ENCODE peak calls at places on chromosomes 16 and 17, in nine cellular contexts. B is head of caudate nucleus; Q is CD8-positive, alpha-beta memory T cell; V is activated T-helper 2 cell treated with anti-CD3 and anti-CD28 coated beads, Interferon-gamma antibody, Interleukin-2, Interleukin-4, amounts not matched to agents 10 μg/mL and 5 μg/mL and 100 μg/mL, durations not matched to agents 14 hours and 24 hours and 36 hours; U is NCI-H510A treated with DMSO at 0.1 percent for 48 hours; O is mucosa of descending colon; E is NCI-H446 treated with DMSO at 0.1 percent for 48 hours; W is activated CD4-positive, alpha-beta T cell treated with anti-CD3 and anti-CD28 coated beads, Interleukin-2, amount 10 ng/mL, durations not matched to agents 7 days and 5 days; N is cerebellar nuclear complex. K is an unnamed sample.

GRCh38 chr17:71460943-71461342 is 659.9 kb upstream of the SOX9 start:
- DNase-seq in B (peak), Q (no peak), V (no peak), U (no peak), O (peak), E (no peak), W (no peak), N (no peak), K (no peak)

GRCh38 chr17:76598004-76598439 is 12.4 kb upstream of the ST6GALNAC2 start:
- DNase-seq in B (peak), Q (no peak), V (no peak), U (peak), O (no peak), E (no peak), W (no peak), N (no peak), K (no peak)

GRCh38 chr16:69315486-69316311 is 4.5 kb downstream of the VPS4A start:
- DNase-seq in B (no peak), Q (no peak), V (no peak), U (no peak), O (no peak), E (no peak), W (no peak), N (no peak), K (no peak)

GRCh38 chr17:63426917-63427308 is 19.2 kb downstream of the CYB561 start:
- DNase-seq in B (no peak), Q (no peak), V (no peak), U (no peak), O (no peak), E (no peak), W (no peak), N (no peak), K (no peak)

GRCh38 chr17:72976971-72977767 is 115.3 kb downstream of the SLC39A11 start:
- DNase-seq in B (no peak), Q (no peak), V (no peak), U (peak), O (peak), E (no peak), W (no peak), N (no peak), K (peak)

GRCh38 chr17:81703747-81704654 is 834 bp downstream of the MRPL12 start:
- DNase-seq in B (no peak), Q (no peak), V (no peak), U (no peak), O (peak), E (no peak), W (peak), N (no peak), K (peak)

GRCh38 chr17:47847341-47848197 is 3.4 kb downstream of the SP6 start:
- DNase-seq in B (no peak), Q (no peak), V (no peak), U (no peak), O (no peak), E (no peak), W (peak), N (no peak), K (peak)

GRCh38 chr17:948284-948852 is 31.2 kb downstream of the NXN start:
- DNase-seq in B (no peak), Q (no peak), V (no peak), U (no peak), O (no peak), E (no peak), W (no peak), N (no peak), K (no peak)

GRCh38 chr16:86876499-86876898 is 298.1 kb downstream of the FOXL1 start:
- DNase-seq in B (no peak), Q (no peak), V (no peak), U (no peak), O (no peak), E (no peak), W (no peak), N (no peak), K (no peak)

GRCh38 chr17:65633988-65634387 is 72.5 kb upstream of the AXIN2 start:
- DNase-seq in B (no peak), Q (no peak), V (no peak), U (peak), O (peak), E (no peak), W (no peak), N (no peak), K (no peak)

GRCh38 chr16:84841787-84842300 is 22.1 kb downstream of the CRISPLD2 start:
- DNase-seq in B (peak), Q (no peak), V (no peak), U (peak), O (peak), E (no peak), W (no peak), N (no peak), K (no peak)

GRCh38 chr17:81333626-81334368 is 38.7 kb upstream of the SLC38A10 start:
- DNase-seq in B (no peak), Q (no peak), V (no peak), U (no peak), O (no peak), E (no peak), W (no peak), N (no peak), K (no peak)

GRCh38 chr17:3935140-3935542 is 18.9 kb upstream of the P2RX1 start:
- DNase-seq in B (no peak), Q (no peak), V (no peak), U (peak), O (peak), E (peak), W (peak), N (no peak), K (peak)

GRCh38 chr17:65742433-65743312 is 181.2 kb upstream of the AXIN2 start:
- DNase-seq in B (no peak), Q (no peak), V (no peak), U (no peak), O (no peak), E (no peak), W (no peak), N (no peak), K (no peak)

GRCh38 chr16:23448392-23448791 is 4.6 kb downstream of the COG7 start:
- DNase-seq in B (no peak), Q (no peak), V (no peak), U (no peak), O (peak), E (no peak), W (no peak), N (no peak), K (no peak)

GRCh38 chr17:75060434-75061054 is 13.5 kb downstream of the KCTD2 start:
- DNase-seq in B (no peak), Q (no peak), V (no peak), U (no peak), O (no peak), E (no peak), W (no peak), N (no peak), K (no peak)

GRCh38 chr16:30923554-30924085 is at the start of gene FBXL19:
- DNase-seq in B (no peak), Q (no peak), V (no peak), U (no peak), O (peak), E (no peak), W (no peak), N (no peak), K (no peak)

GRCh38 chr16:1464196-1464893 is 10.5 kb downstream of the CLCN7 start:
- DNase-seq in B (no peak), Q (no peak), V (no peak), U (no peak), O (no peak), E (no peak), W (no peak), N (no peak), K (no peak)

GRCh38 chr17:61460796-61461585 is 8.8 kb downstream of the TBX4 start:
- DNase-seq in B (no peak), Q (no peak), V (no peak), U (no peak), O (no peak), E (no peak), W (no peak), N (no peak), K (no peak)

GRCh38 chr17:42917236-42917603 is 16.6 kb downstream of the G6PC1 start:
- DNase-seq in B (no peak), Q (no peak), V (no peak), U (no peak), O (no peak), E (no peak), W (no peak), N (no peak), K (no peak)

GRCh38 chr17:9824797-9825338 is 856 bp upstream of the GLP2R start:
- DNase-seq in B (no peak), Q (no peak), V (no peak), U (no peak), O (no peak), E (no peak), W (no peak), N (no peak), K (no peak)

GRCh38 chr16:75763250-75763649 is 37.0 kb upstream of the CPHXL start:
- DNase-seq in B (no peak), Q (no peak), V (no peak), U (no peak), O (no peak), E (no peak), W (no peak), N (no peak), K (no peak)

GRCh38 chr17:2564876-2565275 is 28.6 kb upstream of the PAFAH1B1 start:
- DNase-seq in B (no peak), Q (no peak), V (no peak), U (no peak), O (no peak), E (no peak), W (no peak), N (no peak), K (no peak)